ENCODE peak calls at places on chromosomes 4 and X, in nine cellular contexts. H is effector CD4-positive, alpha-beta T cell; Y is T-cell; D is A172; I is AG20443; K is pancreas; V is activated T-cell treated with anti-CD3 and anti-CD28 coated beads for 1 hour; L is endodermal cell; N is endothelial cell. J is an unnamed sample.

GRCh38 chr4:81003549-81004240 is 26.8 kb upstream of the BMP3 start:
- DNase-seq in H (no peak), Y (no peak), D (no peak), I (no peak), K (no peak), V (no peak), L (no peak), N (no peak), J (no peak)

GRCh38 chrX:70970482-70970999 is 39.6 kb upstream of the SLC7A3 start:
- DNase-seq in H (no peak), Y (no peak), D (peak; percentile 32), I (peak; percentile 25), K (no peak), V (no peak), L (no peak), N (no peak), J (no peak)

GRCh38 chrX:149799095-149799721 is 17.5 kb downstream of the MAGEA9 start:
- DNase-seq in H (no peak), Y (no peak), D (no peak), I (no peak), K (no peak), V (no peak), L (peak; percentile 28), N (no peak), J (no peak)

GRCh38 chr4:109607976-109608375 is 47.9 kb downstream of the MCUB start:
- DNase-seq in H (no peak), Y (no peak), D (no peak), I (no peak), K (no peak), V (no peak), L (no peak), N (no peak), J (no peak)

GRCh38 chr4:90093526-90093925 is 33.7 kb upstream of the CCSER1 start:
- DNase-seq in H (no peak), Y (no peak), D (no peak), I (no peak), K (no peak), V (no peak), L (no peak), N (no peak), J (no peak)

GRCh38 chr4:180832086-180832485 is 1411.1 kb upstream of the TENM3 start:
- DNase-seq in H (no peak), Y (no peak), D (peak; percentile 13), I (no peak), K (no peak), V (no peak), L (peak; percentile 53), N (no peak), J (no peak)

GRCh38 chr4:145618210-145618911 is 824 bp upstream of the MMAA start:
- DNase-seq in H (peak; percentile 4), Y (peak; percentile 21), D (no peak), I (peak; percentile 28), K (no peak), V (peak; percentile 7), L (no peak), N (no peak), J (peak; percentile 48)

GRCh38 chr4:30536231-30536630 is 183.9 kb upstream of the PCDH7 start:
- DNase-seq in H (no peak), Y (no peak), D (peak; percentile 57), I (no peak), K (no peak), V (no peak), L (no peak), N (no peak), J (no peak)

GRCh38 chrX:98057176-98057575 is 1173.5 kb downstream of the RPA4 start:
- DNase-seq in H (no peak), Y (no peak), D (no peak), I (no peak), K (no peak), V (no peak), L (no peak), N (no peak), J (no peak)

GRCh38 chr4:77821775-77822174 is 2.6 kb upstream of the CNOT6L start:
- DNase-seq in H (peak; percentile 46), Y (peak; percentile 36), D (no peak), I (no peak), K (no peak), V (no peak), L (no peak), N (no peak), J (no peak)

GRCh38 chr4:147560632-147561031 is 56.6 kb upstream of the TMEM184C start:
- DNase-seq in H (no peak), Y (no peak), D (no peak), I (peak; percentile 25), K (no peak), V (no peak), L (no peak), N (no peak), J (no peak)

GRCh38 chrX:44748014-44748413 is 95.8 kb upstream of the DUSP21 start:
- DNase-seq in H (no peak), Y (no peak), D (peak; percentile 8), I (peak; percentile 11), K (no peak), V (no peak), L (no peak), N (no peak), J (no peak)

GRCh38 chrX:47200385-47201150 is 6.9 kb downstream of the UBA1 start:
- DNase-seq in H (no peak), Y (no peak), D (peak; percentile 71), I (peak; percentile 78), K (no peak), V (no peak), L (peak; percentile 76), N (no peak), J (no peak)

GRCh38 chrX:40108084-40108958 is 10.6 kb upstream of the BCOR start:
- DNase-seq in H (no peak), Y (no peak), D (no peak), I (peak; percentile 28), K (peak; percentile 75), V (no peak), L (peak; percentile 92), N (no peak), J (peak; percentile 50)

GRCh38 chr4:10173754-10174749 is 57.5 kb upstream of the WDR1 start:
- DNase-seq in H (no peak), Y (no peak), D (no peak), I (no peak), K (peak; percentile 65), V (no peak), L (no peak), N (no peak), J (no peak)

GRCh38 chrX:13487731-13488505 is 81.5 kb upstream of the EGFL6 start:
- DNase-seq in H (peak; percentile 24), Y (peak; percentile 31), D (peak; percentile 86), I (peak; percentile 42), K (peak; percentile 48), V (peak; percentile 9), L (peak; percentile 79), N (peak; percentile 39), J (peak; percentile 56)

GRCh38 chr4:75229783-75230570 is 284.2 kb downstream of the RCHY1 start:
- DNase-seq in H (no peak), Y (no peak), D (no peak), I (no peak), K (no peak), V (no peak), L (no peak), N (no peak), J (no peak)

GRCh38 chr4:143357161-143357845 is 20.6 kb downstream of the GAB1 start:
- DNase-seq in H (no peak), Y (no peak), D (no peak), I (no peak), K (no peak), V (no peak), L (no peak), N (no peak), J (no peak)

GRCh38 chr4:149409186-149410056 is 406.2 kb downstream of the IQCM start:
- DNase-seq in H (no peak), Y (no peak), D (peak; percentile 96), I (peak; percentile 85), K (no peak), V (no peak), L (no peak), N (no peak), J (peak; percentile 2)

GRCh38 chrX:69088171-69088938 is 76.9 kb downstream of the PJA1 start:
- DNase-seq in H (no peak), Y (no peak), D (no peak), I (peak; percentile 40), K (no peak), V (no peak), L (peak; percentile 67), N (no peak), J (no peak)

GRCh38 chrX:68307767-68308166 is 125.5 kb downstream of the OPHN1 start:
- DNase-seq in H (no peak), Y (no peak), D (peak; percentile 74), I (peak; percentile 17), K (no peak), V (no peak), L (no peak), N (no peak), J (peak; percentile 20)

GRCh38 chrX:45749375-45749774 is 548.7 kb upstream of the DIPK2B start:
- DNase-seq in H (no peak), Y (no peak), D (peak; percentile 44), I (no peak), K (no peak), V (no peak), L (no peak), N (no peak), J (no peak)

GRCh38 chr4:108683479-108683878 is 33.1 kb downstream of the OSTC start:
- DNase-seq in H (no peak), Y (no peak), D (peak; percentile 30), I (peak; percentile 23), K (no peak), V (no peak), L (no peak), N (no peak), J (peak; percentile 19)

GRCh38 chr4:137474711-137475301 is 57.5 kb downstream of the PCDH18 start:
- DNase-seq in H (no peak), Y (no peak), D (no peak), I (no peak), K (no peak), V (no peak), L (no peak), N (no peak), J (no peak)